ENCODE peak calls at places on chromosomes 11 and 22, in eight cellular contexts. M is kidney tubule cell, N is ureter, K is bronchial epithelial cell, H is tibial nerve, P is cardiac muscle cell, G is RPMI7951, V is NCI-H2081. E is an unnamed sample.

GRCh38 chr11:88300888-88301477 is 36.6 kb downstream of the CTSC start:
- DNase-seq in M (no peak), N (no peak), K (no peak), H (no peak), P (no peak), G (no peak), V (no peak), E (no peak)

GRCh38 chr11:9037963-9038362 is 34.2 kb upstream of the NRIP3 start:
- DNase-seq in M (no peak), N (no peak), K (no peak), H (no peak), P (no peak), G (no peak), V (no peak), E (no peak)

GRCh38 chr11:130848361-130849214 is 67.7 kb downstream of the SNX19 start:
- DNase-seq in M (no peak), N (no peak), K (peak; percentile 71), H (no peak), P (no peak), G (no peak), V (no peak), E (no peak)

GRCh38 chr11:63553759-63554158 is 9.4 kb downstream of the PLAAT2 start:
- DNase-seq in M (peak; percentile 25), N (no peak), K (no peak), H (no peak), P (peak; percentile 65), G (peak; percentile 40), V (no peak), E (no peak)

GRCh38 chr11:34601085-34601444 is 19.8 kb upstream of the EHF start:
- DNase-seq in M (no peak), N (no peak), K (no peak), H (no peak), P (peak; percentile 57), G (no peak), V (no peak), E (no peak)

GRCh38 chr11:46308632-46309419 is 31.4 kb downstream of the CREB3L1 start:
- DNase-seq in M (peak; percentile 74), N (peak; percentile 77), K (peak; percentile 46), H (peak; percentile 71), P (peak; percentile 78), G (peak; percentile 62), V (peak; percentile 58), E (peak; percentile 24)

GRCh38 chr11:17764446-17765218 is 30.1 kb downstream of the KCNC1 start:
- DNase-seq in M (no peak), N (no peak), K (no peak), H (no peak), P (no peak), G (no peak), V (no peak), E (no peak)

GRCh38 chr11:116071241-116071640 is 567.0 kb upstream of the CADM1 start:
- DNase-seq in M (no peak), N (no peak), K (peak; percentile 5), H (no peak), P (no peak), G (no peak), V (no peak), E (no peak)

GRCh38 chr11:120065176-120065575 is 72.7 kb downstream of the TRIM29 start:
- DNase-seq in M (no peak), N (peak; percentile 22), K (no peak), H (no peak), P (no peak), G (no peak), V (no peak), E (no peak)

GRCh38 chr11:7512525-7513209 is 1.1 kb upstream of the PPFIBP2 start:
- DNase-seq in M (peak; percentile 42), N (peak; percentile 82), K (no peak), H (peak; percentile 73), P (peak; percentile 74), G (peak; percentile 43), V (no peak), E (no peak)

GRCh38 chr11:119734788-119735187 is 5.8 kb upstream of the NECTIN1 start:
- DNase-seq in M (no peak), N (no peak), K (no peak), H (no peak), P (no peak), G (no peak), V (peak; percentile 15), E (no peak)

GRCh38 chr11:94379619-94380018 is 21.6 kb downstream of the GPR83 start:
- DNase-seq in M (no peak), N (no peak), K (no peak), H (no peak), P (no peak), G (no peak), V (no peak), E (no peak)

GRCh38 chr22:23383491-23384450 is 196.3 kb downstream of the IGLL1 start:
- DNase-seq in M (no peak), N (no peak), K (no peak), H (no peak), P (peak; percentile 33), G (no peak), V (peak; percentile 9), E (no peak)

GRCh38 chr11:113106507-113106906 is 145.3 kb downstream of the NCAM1 start:
- DNase-seq in M (peak; percentile 8), N (no peak), K (no peak), H (no peak), P (peak; percentile 70), G (peak; percentile 97), V (no peak), E (no peak)

GRCh38 chr22:40081662-40082061 is 86.9 kb downstream of the FAM83F start:
- DNase-seq in M (no peak), N (no peak), K (no peak), H (no peak), P (no peak), G (no peak), V (no peak), E (no peak)

GRCh38 chr11:102186836-102187235 is 76.6 kb downstream of the YAP1 start:
- DNase-seq in M (no peak), N (no peak), K (no peak), H (no peak), P (peak; percentile 34), G (peak; percentile 81), V (no peak), E (no peak)

GRCh38 chr11:102226702-102227101 is 90.6 kb upstream of the BIRC3 start:
- DNase-seq in M (no peak), N (no peak), K (peak; percentile 90), H (no peak), P (peak; percentile 86), G (peak; percentile 90), V (no peak), E (no peak)